ENCODE peak calls at places on chromosome 19, in four cellular contexts. One of them, this sample, is unnamed.

GRCh38 chr19:49362048-49362925 is at the start of gene TEAD2:
- DNase-seq in body of pancreas: peak; percentile 66
- DNase-seq in aorta: peak; percentile 93
- DNase-seq in tibial artery: peak; percentile 90
- DNase-seq in this sample: peak; percentile 87

GRCh38 chr19:40623403-40624239 is 22.5 kb downstream of the LTBP4 start:
- DNase-seq in tibial artery: no peak
- DNase-seq in aorta: no peak
- DNase-seq in body of pancreas: peak; percentile 30
- DNase-seq in this sample: no peak

GRCh38 chr19:6524326-6524725 is 6.5 kb upstream of the TNFSF9 start:
- DNase-seq in body of pancreas: no peak
- DNase-seq in tibial artery: no peak
- DNase-seq in aorta: no peak
- DNase-seq in this sample: no peak

GRCh38 chr19:56980864-56981263 is 138.9 kb upstream of the USP29 start:
- DNase-seq in tibial artery: no peak
- DNase-seq in body of pancreas: no peak
- DNase-seq in aorta: no peak
- DNase-seq in this sample: no peak

GRCh38 chr19:48656840-48657474 is 11.0 kb upstream of the CA11 start:
- DNase-seq in tibial artery: no peak
- DNase-seq in body of pancreas: no peak
- DNase-seq in aorta: no peak
- DNase-seq in this sample: no peak

GRCh38 chr19:41363371-41363752 is 587 bp downstream of the B9D2 start:
- DNase-seq in body of pancreas: no peak
- DNase-seq in aorta: no peak
- DNase-seq in tibial artery: no peak
- DNase-seq in this sample: no peak

GRCh38 chr19:7152568-7152967 is 83.1 kb downstream of the ZNF557 start:
- DNase-seq in tibial artery: no peak
- DNase-seq in body of pancreas: no peak
- DNase-seq in aorta: peak; percentile 51
- DNase-seq in this sample: no peak

GRCh38 chr19:50155520-50156109 is 7.5 kb downstream of the IZUMO2 start:
- DNase-seq in tibial artery: no peak
- DNase-seq in aorta: no peak
- DNase-seq in body of pancreas: no peak
- DNase-seq in this sample: no peak

GRCh38 chr19:3504723-3505122 is 1.4 kb upstream of the FZR1 start:
- DNase-seq in aorta: no peak
- DNase-seq in body of pancreas: no peak
- DNase-seq in tibial artery: no peak
- DNase-seq in this sample: no peak

GRCh38 chr19:32581704-32582164 is 744 bp downstream of the PDCD5 start:
- DNase-seq in tibial artery: no peak
- DNase-seq in body of pancreas: peak; percentile 16
- DNase-seq in aorta: no peak
- DNase-seq in this sample: no peak

GRCh38 chr19:13005253-13005652 is 10.0 kb downstream of the NFIX start:
- DNase-seq in body of pancreas: no peak
- DNase-seq in aorta: no peak
- DNase-seq in tibial artery: no peak
- DNase-seq in this sample: no peak

GRCh38 chr19:13002970-13003540 is 7.8 kb downstream of the NFIX start:
- DNase-seq in tibial artery: no peak
- DNase-seq in body of pancreas: no peak
- DNase-seq in aorta: no peak
- DNase-seq in this sample: no peak

GRCh38 chr19:13005861-13006370 is 10.6 kb downstream of the NFIX start:
- DNase-seq in body of pancreas: no peak
- DNase-seq in aorta: no peak
- DNase-seq in tibial artery: no peak
- DNase-seq in this sample: no peak

GRCh38 chr19:13002389-13002898 is 7.2 kb downstream of the NFIX start:
- DNase-seq in aorta: peak; percentile 87
- DNase-seq in tibial artery: peak; percentile 93
- DNase-seq in body of pancreas: no peak
- DNase-seq in this sample: peak; percentile 63

GRCh38 chr19:13004273-13004672 is 9.0 kb downstream of the NFIX start:
- DNase-seq in tibial artery: no peak
- DNase-seq in body of pancreas: no peak
- DNase-seq in aorta: no peak
- DNase-seq in this sample: no peak
- H3K4me1 ChIP-seq in tibial artery: peaks cover 95% of the 10 kb centered on the region
- H3K4me1 ChIP-seq in body of pancreas: peaks cover 54% of the 10 kb centered on the region
- H3K4me1 ChIP-seq in aorta: no peaks in the 10 kb centered on the region
- H3K4me1 ChIP-seq in this sample: peaks cover 75% of the 10 kb centered on the region

GRCh38 chr19:15292140-15292539 is 40.2 kb downstream of the BRD4 start:
- DNase-seq in aorta: no peak
- DNase-seq in tibial artery: no peak
- DNase-seq in body of pancreas: no peak
- DNase-seq in this sample: no peak
- H3K4me1 ChIP-seq in aorta: peaks cover 17% of the 10 kb centered on the region
- H3K4me1 ChIP-seq in tibial artery: peaks cover 99% of the 10 kb centered on the region
- H3K4me1 ChIP-seq in body of pancreas: peaks cover 87% of the 10 kb centered on the region
- H3K4me1 ChIP-seq in this sample: peaks cover 100% of the 10 kb centered on the region

GRCh38 chr19:1651061-1651547 is 1.3 kb downstream of the TCF3 start:
- DNase-seq in aorta: no peak
- DNase-seq in tibial artery: no peak
- DNase-seq in body of pancreas: no peak
- DNase-seq in this sample: no peak

GRCh38 chr19:1651548-1652394 is 644 bp downstream of the TCF3 start:
- DNase-seq in aorta: no peak
- DNase-seq in body of pancreas: peak; percentile 56
- DNase-seq in tibial artery: no peak
- DNase-seq in this sample: peak; percentile 43

GRCh38 chr19:1648926-1649541 is 3.4 kb downstream of the TCF3 start:
- DNase-seq in body of pancreas: no peak
- DNase-seq in aorta: no peak
- DNase-seq in tibial artery: no peak
- DNase-seq in this sample: no peak

GRCh38 chr19:1649706-1650626 is 2.4 kb downstream of the TCF3 start:
- DNase-seq in tibial artery: no peak
- DNase-seq in aorta: no peak
- DNase-seq in body of pancreas: no peak
- DNase-seq in this sample: peak; percentile 56

GRCh38 chr19:1650627-1651009 is 1.8 kb downstream of the TCF3 start:
- DNase-seq in tibial artery: no peak
- DNase-seq in body of pancreas: no peak
- DNase-seq in aorta: no peak
- DNase-seq in this sample: peak; percentile 17
- H3K4me1 ChIP-seq in tibial artery: peaks cover 56% of the 10 kb centered on the region
- H3K4me1 ChIP-seq in body of pancreas: peaks cover 11% of the 10 kb centered on the region
- H3K4me1 ChIP-seq in aorta: no peaks in the 10 kb centered on the region
- H3K4me1 ChIP-seq in this sample: peaks cover 15% of the 10 kb centered on the region

GRCh38 chr19:46186101-46186716 is 38.2 kb downstream of the IGFL2 start:
- DNase-seq in tibial artery: no peak
- DNase-seq in body of pancreas: no peak
- DNase-seq in aorta: no peak
- DNase-seq in this sample: no peak

GRCh38 chr19:46182476-46182875 is 34.4 kb downstream of the IGFL2 start:
- DNase-seq in body of pancreas: no peak
- DNase-seq in tibial artery: peak; percentile 24
- DNase-seq in aorta: no peak
- DNase-seq in this sample: no peak

GRCh38 chr19:46179076-46179740 is 31.2 kb downstream of the IGFL2 start:
- DNase-seq in body of pancreas: no peak
- DNase-seq in tibial artery: peak; percentile 20
- DNase-seq in aorta: no peak
- DNase-seq in this sample: no peak

GRCh38 chr19:46180701-46181385 is 32.8 kb downstream of the IGFL2 start:
- DNase-seq in aorta: no peak
- DNase-seq in tibial artery: peak; percentile 27
- DNase-seq in body of pancreas: no peak
- DNase-seq in this sample: no peak

DNA sequence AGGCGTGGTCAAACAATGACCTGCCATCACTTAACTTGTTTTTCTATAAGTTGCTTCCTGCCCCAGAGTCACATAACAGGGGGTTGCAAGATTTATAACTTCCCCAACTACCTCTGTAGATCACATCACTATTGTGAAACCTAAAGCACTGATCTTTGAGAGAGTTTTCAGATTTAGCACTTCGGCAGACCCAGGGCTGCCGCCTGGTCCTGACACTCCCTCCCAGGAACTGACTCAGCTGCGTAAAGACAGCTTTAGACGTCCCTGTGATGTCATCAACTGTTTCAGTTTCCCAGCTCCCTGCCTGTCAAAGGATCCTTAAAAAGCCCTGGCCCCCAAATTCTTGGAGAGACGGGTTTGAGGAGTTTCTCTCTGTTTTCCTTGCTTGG is 33.3 kb downstream of the IGFL2 start:
- DNase-seq in tibial artery: peak; percentile 31
- DNase-seq in aorta: no peak
- DNase-seq in body of pancreas: no peak
- DNase-seq in this sample: no peak
- H3K4me1 ChIP-seq in tibial artery: no peaks in the 10 kb centered on the region
- H3K4me1 ChIP-seq in aorta: no peaks in the 10 kb centered on the region
- H3K4me1 ChIP-seq in body of pancreas: peaks cover 4% of the 10 kb centered on the region
- H3K4me1 ChIP-seq in this sample: no peaks in the 10 kb centered on the region